ENCODE peak calls at places on chromosome 17, in six cellular contexts. E, U, P, H, B and F are unnamed samples.

GRCh38 chr17:45646288-45646988 is 137.7 kb upstream of the CRHR1 start:
- DNase-seq in B (no peak), H (no peak), E (no peak), P (peak), U (no peak), F (no peak)

GRCh38 chr17:27352481-27353460 is 58.9 kb downstream of the WSB1 start:
- DNase-seq in H (no peak), P (no peak), E (no peak), B (no peak), U (no peak), F (no peak)

GRCh38 chr17:31431098-31431794 is 39.8 kb downstream of the RAB11FIP4 start:
- DNase-seq in P (no peak), H (no peak), U (no peak), B (no peak), E (no peak), F (no peak)

GRCh38 chr17:59190806-59191205 is 19.0 kb upstream of the SMG8 start:
- DNase-seq in H (no peak), E (no peak), U (no peak), B (no peak), P (no peak), F (no peak)

GRCh38 chr17:33233855-33234228 is 59.3 kb downstream of the ASIC2 start:
- DNase-seq in P (no peak), E (no peak), H (no peak), U (no peak), B (no peak), F (no peak)

GRCh38 chr17:30340957-30341356 is 7.1 kb upstream of the TMIGD1 start:
- DNase-seq in U (no peak), B (no peak), H (no peak), P (no peak), E (no peak), F (no peak)

GRCh38 chr17:77741109-77741508 is 217.4 kb upstream of the TNRC6C start:
- DNase-seq in B (peak), P (no peak), U (no peak), H (no peak), E (peak), F (no peak)

GRCh38 chr17:1995321-1996242 is 29.6 kb downstream of the RTN4RL1 start:
- DNase-seq in P (peak), H (no peak), B (no peak), E (no peak), U (no peak), F (no peak)

GRCh38 chr17:57612202-57613071 is 132.7 kb downstream of the CCDC182 start:
- DNase-seq in E (no peak), H (peak), B (peak), P (peak), U (no peak), F (peak)

GRCh38 chr17:82246365-82247174 is 17.7 kb downstream of the SLC16A3 start:
- DNase-seq in E (no peak), B (no peak), U (no peak), P (no peak), H (no peak), F (no peak)

GRCh38 chr17:81731271-81731670 is 19.2 kb downstream of the SLC25A10 start:
- DNase-seq in B (no peak), H (no peak), U (no peak), P (no peak), E (no peak), F (no peak)

GRCh38 chr17:67365762-67366192 is 600 bp downstream of the PSMD12 start:
- DNase-seq in B (no peak), H (no peak), P (peak), U (no peak), E (no peak), F (no peak)

GRCh38 chr17:58156839-58157803 is 8.9 kb downstream of the OR4D1 start:
- DNase-seq in U (no peak), B (peak), P (no peak), E (no peak), H (no peak), F (peak)

GRCh38 chr17:39365252-39365651 is 36.2 kb downstream of the FBXL20 start:
- DNase-seq in B (no peak), P (no peak), U (no peak), E (no peak), H (no peak), F (no peak)

GRCh38 chr17:21010705-21011596 is 31.9 kb downstream of the USP22 start:
- DNase-seq in B (no peak), P (no peak), H (no peak), E (no peak), U (no peak), F (no peak)

GRCh38 chr17:57466042-57466471 is 209.7 kb downstream of the MSI2 start:
- DNase-seq in U (no peak), H (no peak), P (no peak), B (no peak), E (peak), F (no peak)

GRCh38 chr17:17570207-17570797 is 21.2 kb downstream of the PEMT start:
- DNase-seq in H (no peak), P (peak), B (peak), E (no peak), U (no peak), F (no peak)

GRCh38 chr17:66564992-66565465 is 262.6 kb downstream of the PRKCA start:
- DNase-seq in E (no peak), H (no peak), B (no peak), U (no peak), P (peak), F (no peak)

GRCh38 chr17:75876938-75877751 is 1.2 kb downstream of the TRIM47 start:
- DNase-seq in U (no peak), H (no peak), P (peak), E (no peak), B (no peak), F (no peak)

GRCh38 chr17:77728022-77728671 is 230.4 kb upstream of the TNRC6C start:
- DNase-seq in H (no peak), B (no peak), P (peak), E (no peak), U (no peak), F (no peak)

GRCh38 chr17:75084039-75084660 is 3.6 kb upstream of the SLC16A5 start:
- DNase-seq in B (no peak), P (peak), E (no peak), H (no peak), U (no peak), F (no peak)

GRCh38 chr17:3695723-3696411 is at the start of gene P2RX5:
- DNase-seq in P (no peak), E (no peak), U (peak), B (peak), H (no peak), F (no peak)

GRCh38 chr17:2853722-2854580 is 57.7 kb downstream of the RAP1GAP2 start:
- DNase-seq in B (no peak), P (no peak), U (no peak), H (no peak), E (no peak), F (no peak)

GRCh38 chr17:36089888-36090836 is at the start of gene CCL3:
- DNase-seq in E (no peak), U (peak), B (no peak), P (no peak), H (peak), F (peak)

GRCh38 chr17:18990331-18990730 is 14.2 kb downstream of the FAM83G start:
- DNase-seq in E (no peak), U (no peak), H (no peak), P (no peak), B (no peak), F (no peak)

GRCh38 chr17:31373150-31374082 is 18.1 kb upstream of the RAB11FIP4 start:
- DNase-seq in H (peak), E (no peak), B (peak), P (peak), U (no peak), F (no peak)

GRCh38 chr17:44970136-44970737 is 2.1 kb upstream of the C1QL1 start:
- DNase-seq in E (no peak), P (no peak), H (no peak), U (no peak), B (no peak), F (no peak)

GRCh38 chr17:6186998-6187397 is 116.8 kb downstream of the WSCD1 start:
- DNase-seq in H (no peak), P (no peak), B (no peak), E (no peak), U (no peak), F (no peak)

GRCh38 chr17:34222732-34223486 is 32.2 kb upstream of the CCL2 start:
- DNase-seq in B (no peak), U (no peak), H (no peak), P (no peak), E (no peak), F (no peak)

GRCh38 chr17:75896360-75897075 is at the start of gene TRIM65:
- DNase-seq in B (peak), P (peak), H (no peak), U (peak), E (no peak), F (peak)

GRCh38 chr17:10210151-10210574 is 11.8 kb upstream of the GAS7 start:
- DNase-seq in E (peak), P (no peak), H (no peak), U (no peak), B (no peak), F (no peak)

GRCh38 chr17:72661093-72661944 is 431.2 kb downstream of the SLC39A11 start:
- DNase-seq in E (no peak), U (no peak), B (no peak), H (no peak), P (peak), F (no peak)

GRCh38 chr17:57519199-57519598 is 225.9 kb downstream of the CCDC182 start:
- DNase-seq in H (no peak), E (peak), U (no peak), P (no peak), B (no peak), F (no peak)

GRCh38 chr17:75086496-75087181 is 1.1 kb upstream of the SLC16A5 start:
- DNase-seq in U (no peak), E (no peak), P (peak), H (no peak), B (no peak), F (no peak)

GRCh38 chr17:27578718-27579085 is 52.3 kb upstream of the LGALS9 start:
- DNase-seq in H (peak), P (peak), B (peak), E (no peak), U (peak), F (peak)

GRCh38 chr17:29572691-29573557 is 4.4 kb downstream of the TP53I13 start:
- DNase-seq in H (no peak), U (no peak), P (no peak), B (peak), E (no peak), F (peak)

DNA sequence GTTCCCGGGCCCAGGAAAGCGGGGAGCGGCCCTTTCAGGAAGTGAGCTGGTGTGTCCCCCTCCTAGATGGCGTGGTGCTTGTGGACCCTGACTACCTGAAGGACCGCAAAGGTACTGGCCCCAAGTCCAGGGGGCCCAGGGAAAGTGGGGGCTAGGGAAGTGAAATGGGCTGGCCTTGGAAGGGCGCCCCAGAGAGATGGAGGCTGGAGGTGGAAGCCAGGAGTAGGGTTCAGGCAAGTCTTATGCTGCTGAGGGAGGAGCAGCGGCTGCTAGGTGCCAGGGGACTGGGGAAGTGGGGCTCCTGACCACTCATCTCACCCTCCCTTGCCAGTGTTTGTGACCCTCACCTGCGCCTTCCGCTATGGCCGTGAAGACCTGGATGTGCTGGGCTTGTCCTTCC is 5.6 kb downstream of the ARRB2 start:
- DNase-seq in P (no peak), H (no peak), E (no peak), U (no peak), B (no peak), F (no peak)
- TF ChIP-seq POLR2A in P (no peak), H (no peak), E (no peak), U (no peak), B (no peak), F (no peak)

GRCh38 chr17:8021565-8022357 is 17.1 kb upstream of the ALOX15B start:
- DNase-seq in H (no peak), B (no peak), U (no peak), P (no peak), E (no peak), F (no peak)
- TF ChIP-seq TAF1 in H (no peak), B (no peak), U (no peak), P (no peak), E (no peak), F (no peak)

DNA sequence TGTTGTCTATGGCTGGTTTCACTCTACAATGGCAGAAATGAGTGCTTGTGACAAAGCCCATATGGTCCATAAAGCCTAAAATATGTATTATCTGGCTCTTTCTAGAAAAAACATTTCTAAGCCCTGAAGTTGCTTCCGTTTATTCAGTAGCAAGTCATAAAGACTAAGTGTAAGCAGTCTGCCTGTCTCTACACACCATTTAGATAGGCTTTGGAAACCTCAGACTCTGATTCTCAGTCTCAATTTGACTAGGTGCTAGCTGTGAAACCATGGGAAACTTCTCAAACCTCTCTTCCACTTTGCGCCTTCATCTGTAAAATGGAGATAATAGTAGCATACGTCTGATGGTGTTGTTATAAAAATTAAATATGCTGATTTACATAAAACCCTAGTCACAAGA is 365.7 kb upstream of the CA10 start:
- DNase-seq in B (no peak), E (no peak), U (no peak), P (no peak), H (no peak), F (no peak)
- TF ChIP-seq POLR2A in B (no peak), E (no peak), U (no peak), P (no peak), H (no peak), F (no peak)

GRCh38 chr17:65174974-65175373 is 37.8 kb downstream of the RGS9 start:
- DNase-seq in H (no peak), E (no peak), P (no peak), B (no peak), U (no peak), F (no peak)

GRCh38 chr17:65177901-65178300 is 40.7 kb downstream of the RGS9 start:
- DNase-seq in E (no peak), U (no peak), B (no peak), H (no peak), P (no peak), F (no peak)

GRCh38 chr17:65175952-65176351 is 38.8 kb downstream of the RGS9 start:
- DNase-seq in U (no peak), B (no peak), P (no peak), E (no peak), H (no peak), F (no peak)

GRCh38 chr17:65173951-65174683 is 36.9 kb downstream of the RGS9 start:
- DNase-seq in H (no peak), E (no peak), P (no peak), U (no peak), B (no peak), F (no peak)

GRCh38 chr17:65176646-65177409 is 39.7 kb downstream of the RGS9 start:
- DNase-seq in U (no peak), B (no peak), P (no peak), E (no peak), H (no peak), F (no peak)
- TF ChIP-seq TAF1 in U (no peak), B (no peak), P (no peak), E (no peak), H (no peak), F (no peak)

GRCh38 chr17:48627242-48627597 is 1.1 kb upstream of the HOXB9 start:
- DNase-seq in H (no peak), E (no peak), P (no peak), B (no peak), U (no peak), F (no peak)

GRCh38 chr17:48624544-48625501 is 1.3 kb downstream of the HOXB9 start:
- DNase-seq in P (no peak), E (no peak), B (peak), U (no peak), H (no peak), F (no peak)

GRCh38 chr17:48625502-48626201 is 506 bp downstream of the HOXB9 start:
- DNase-seq in U (peak), H (no peak), E (no peak), P (no peak), B (peak), F (no peak)

GRCh38 chr17:48626470-48627241 is 498 bp upstream of the HOXB9 start:
- DNase-seq in E (no peak), P (no peak), B (peak), H (no peak), U (no peak), F (no peak)

GRCh38 chr17:48626202-48626469 is at the start of gene HOXB9:
- DNase-seq in B (no peak), H (no peak), U (no peak), E (no peak), P (no peak), F (no peak)
- TF ChIP-seq POLR2A in B (no peak), H (no peak), U (no peak), E (no peak), P (no peak), F (no peak)

DNA sequence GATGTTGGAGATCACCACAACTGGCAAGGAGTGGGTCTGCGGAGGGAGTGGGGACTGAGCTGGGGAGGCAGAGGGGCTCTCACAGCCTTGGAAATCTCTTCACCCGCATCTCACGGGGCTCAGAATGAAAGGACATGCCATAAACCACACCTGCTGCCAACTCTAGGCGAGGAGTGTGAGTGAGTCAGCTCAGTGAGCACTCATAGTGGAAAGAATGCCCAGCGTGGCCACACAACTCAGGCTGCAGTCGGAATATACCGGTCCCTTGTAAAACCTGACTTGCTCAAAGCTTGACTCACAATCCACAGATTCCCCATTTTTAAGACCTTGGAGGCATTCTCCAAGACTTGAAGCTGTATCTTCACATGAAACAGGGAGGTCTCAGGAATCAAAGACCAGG is 36.7 kb downstream of the STAT5A start:
- DNase-seq in E (no peak), U (no peak), B (no peak), P (no peak), H (no peak), F (no peak)
- TF ChIP-seq TAF1 in E (no peak), U (no peak), B (no peak), P (no peak), H (no peak), F (no peak)

DNA sequence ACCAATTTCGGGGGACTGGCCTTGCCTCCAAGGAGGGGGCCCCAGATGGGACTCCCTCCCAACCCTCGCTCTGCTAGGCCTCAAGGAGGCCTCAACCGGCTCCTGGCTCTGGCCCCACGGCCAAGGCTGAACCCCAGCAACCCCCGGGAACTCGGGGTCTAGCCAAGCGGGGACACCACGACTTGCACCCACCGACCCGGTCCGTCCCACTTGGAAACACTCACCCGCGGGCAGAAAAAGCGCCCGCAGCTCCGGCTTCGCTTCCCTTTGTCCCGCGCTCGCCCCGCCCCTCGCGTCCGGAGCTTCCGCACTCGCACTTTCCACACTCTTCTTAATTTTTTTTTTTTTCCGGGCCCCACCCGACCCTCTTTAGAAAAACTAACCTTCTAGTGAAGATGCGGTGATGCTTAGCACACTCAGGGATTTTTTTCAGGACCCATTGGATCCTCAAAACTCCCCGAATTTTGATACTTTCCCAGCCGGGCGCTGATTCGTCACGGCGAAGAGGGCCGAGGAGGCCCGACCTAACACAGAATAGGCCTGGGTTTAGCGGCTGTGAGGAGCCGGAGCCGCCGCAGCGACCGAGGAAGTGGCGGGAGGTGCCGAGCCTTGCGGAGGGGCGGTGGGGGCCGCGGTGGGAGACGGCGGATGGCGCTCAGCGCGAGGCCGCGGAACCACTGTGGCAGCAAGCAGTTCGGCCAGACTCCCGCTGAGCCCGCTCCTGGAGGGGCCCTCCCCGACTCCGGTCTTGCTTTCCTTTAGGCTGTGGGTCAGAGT is at the start of gene SMARCE1:
- DNase-seq in U (peak), P (peak), B (peak), H (no peak), E (no peak), F (peak)
- TF ChIP-seq POLR2A in U (peak), P (no peak), B (peak), H (peak), E (peak), F (peak)

GRCh38 chr17:37478187-37478586 is 11.5 kb upstream of the DUSP14 start:
- DNase-seq in U (no peak), H (no peak), P (no peak), B (no peak), E (no peak), F (no peak)

GRCh38 chr17:37475713-37476420 is 13.8 kb upstream of the DUSP14 start:
- DNase-seq in E (no peak), H (no peak), U (no peak), B (no peak), P (no peak), F (no peak)

GRCh38 chr17:37480427-37480826 is 9.3 kb upstream of the DUSP14 start:
- DNase-seq in U (no peak), H (no peak), B (no peak), E (no peak), P (no peak), F (no peak)

GRCh38 chr17:37479025-37479424 is 10.7 kb upstream of the DUSP14 start:
- DNase-seq in E (no peak), H (no peak), U (no peak), P (no peak), B (no peak), F (no peak)

GRCh38 chr17:37476431-37477130 is 13.1 kb upstream of the DUSP14 start:
- DNase-seq in H (no peak), U (no peak), E (no peak), B (no peak), P (peak), F (no peak)
- TF ChIP-seq TAF1 in H (no peak), U (no peak), E (no peak), B (no peak), P (no peak), F (no peak)